ENCODE peak calls at places on chromosomes 3 and 15, in eight cellular contexts. One of them, this sample, is unnamed.

GRCh38 chr15:66963084-66963483 is 102.3 kb upstream of the SMAD3 start:
- DNase-seq in body of pancreas: no peak
- DNase-seq in A549: no peak
- DNase-seq in esophagus muscularis mucosa: no peak
- DNase-seq in pancreas: no peak
- DNase-seq in kidney epithelial cell: no peak
- DNase-seq in globus pallidus: no peak
- DNase-seq in HFF-Myc: no peak
- DNase-seq in this sample: no peak

GRCh38 chr15:88043396-88043795 is 213.1 kb downstream of the NTRK3 start:
- DNase-seq in body of pancreas: no peak
- DNase-seq in globus pallidus: no peak
- DNase-seq in esophagus muscularis mucosa: no peak
- DNase-seq in HFF-Myc: no peak
- DNase-seq in pancreas: no peak
- DNase-seq in A549: no peak
- DNase-seq in kidney epithelial cell: no peak
- DNase-seq in this sample: peak

GRCh38 chr3:100709840-100710235 is 544 bp downstream of the TFG start:
- DNase-seq in pancreas: peak
- DNase-seq in body of pancreas: peak
- DNase-seq in kidney epithelial cell: no peak
- DNase-seq in globus pallidus: peak
- DNase-seq in esophagus muscularis mucosa: no peak
- DNase-seq in HFF-Myc: no peak
- DNase-seq in A549: peak
- DNase-seq in this sample: peak

GRCh38 chr15:78105541-78106241 is 13.3 kb downstream of the SH2D7 start:
- DNase-seq in HFF-Myc: no peak
- DNase-seq in globus pallidus: no peak
- DNase-seq in A549: no peak
- DNase-seq in kidney epithelial cell: no peak
- DNase-seq in pancreas: no peak
- DNase-seq in esophagus muscularis mucosa: no peak
- DNase-seq in body of pancreas: no peak
- DNase-seq in this sample: no peak

GRCh38 chr3:105860649-105861048 is 8.2 kb downstream of the CBLB start:
- DNase-seq in body of pancreas: no peak
- DNase-seq in globus pallidus: no peak
- DNase-seq in A549: no peak
- DNase-seq in pancreas: no peak
- DNase-seq in HFF-Myc: no peak
- DNase-seq in esophagus muscularis mucosa: no peak
- DNase-seq in kidney epithelial cell: no peak
- DNase-seq in this sample: no peak

GRCh38 chr3:194275231-194275671 is 75.9 kb downstream of the CPN2 start:
- DNase-seq in pancreas: no peak
- DNase-seq in body of pancreas: no peak
- DNase-seq in HFF-Myc: no peak
- DNase-seq in globus pallidus: no peak
- DNase-seq in esophagus muscularis mucosa: no peak
- DNase-seq in A549: peak
- DNase-seq in kidney epithelial cell: no peak
- DNase-seq in this sample: no peak

GRCh38 chr3:111218615-111219014 is 147.0 kb downstream of the NECTIN3 start:
- DNase-seq in A549: no peak
- DNase-seq in esophagus muscularis mucosa: no peak
- DNase-seq in body of pancreas: no peak
- DNase-seq in globus pallidus: no peak
- DNase-seq in HFF-Myc: no peak
- DNase-seq in pancreas: no peak
- DNase-seq in kidney epithelial cell: no peak
- DNase-seq in this sample: no peak

GRCh38 chr3:111639316-111639715 is 44.2 kb upstream of the ZBED2 start:
- DNase-seq in globus pallidus: no peak
- DNase-seq in esophagus muscularis mucosa: no peak
- DNase-seq in HFF-Myc: no peak
- DNase-seq in pancreas: no peak
- DNase-seq in A549: no peak
- DNase-seq in body of pancreas: no peak
- DNase-seq in kidney epithelial cell: no peak
- DNase-seq in this sample: no peak

GRCh38 chr3:156010829-156011228 is 109.5 kb upstream of the KCNAB1 start:
- DNase-seq in pancreas: no peak
- DNase-seq in A549: peak
- DNase-seq in esophagus muscularis mucosa: no peak
- DNase-seq in globus pallidus: peak
- DNase-seq in kidney epithelial cell: no peak
- DNase-seq in body of pancreas: no peak
- DNase-seq in HFF-Myc: no peak
- DNase-seq in this sample: no peak

GRCh38 chr3:71462586-71462985 is 120.9 kb downstream of the FOXP1 start:
- DNase-seq in globus pallidus: no peak
- DNase-seq in body of pancreas: no peak
- DNase-seq in kidney epithelial cell: no peak
- DNase-seq in esophagus muscularis mucosa: no peak
- DNase-seq in HFF-Myc: peak
- DNase-seq in pancreas: no peak
- DNase-seq in A549: no peak
- DNase-seq in this sample: no peak

GRCh38 chr3:23421811-23422510 is 218.8 kb downstream of the UBE2E2 start:
- DNase-seq in HFF-Myc: no peak
- DNase-seq in globus pallidus: no peak
- DNase-seq in A549: no peak
- DNase-seq in body of pancreas: no peak
- DNase-seq in pancreas: no peak
- DNase-seq in kidney epithelial cell: no peak
- DNase-seq in esophagus muscularis mucosa: no peak
- DNase-seq in this sample: no peak

GRCh38 chr3:197701851-197702250 is 34.9 kb downstream of the RUBCN start:
- DNase-seq in pancreas: no peak
- DNase-seq in body of pancreas: no peak
- DNase-seq in esophagus muscularis mucosa: no peak
- DNase-seq in HFF-Myc: no peak
- DNase-seq in kidney epithelial cell: no peak
- DNase-seq in A549: no peak
- DNase-seq in globus pallidus: no peak
- DNase-seq in this sample: no peak

GRCh38 chr3:30353711-30354467 is 252.5 kb upstream of the TGFBR2 start:
- DNase-seq in globus pallidus: no peak
- DNase-seq in body of pancreas: peak
- DNase-seq in kidney epithelial cell: no peak
- DNase-seq in esophagus muscularis mucosa: no peak
- DNase-seq in pancreas: no peak
- DNase-seq in HFF-Myc: no peak
- DNase-seq in A549: no peak
- DNase-seq in this sample: no peak

GRCh38 chr3:164458986-164459385 is 619.3 kb downstream of the SI start:
- DNase-seq in pancreas: no peak
- DNase-seq in kidney epithelial cell: peak
- DNase-seq in body of pancreas: no peak
- DNase-seq in A549: no peak
- DNase-seq in esophagus muscularis mucosa: no peak
- DNase-seq in HFF-Myc: no peak
- DNase-seq in globus pallidus: no peak
- DNase-seq in this sample: no peak

GRCh38 chr3:72270072-72270611 is 485.2 kb upstream of the PROK2 start:
- DNase-seq in kidney epithelial cell: peak
- DNase-seq in A549: peak
- DNase-seq in globus pallidus: no peak
- DNase-seq in esophagus muscularis mucosa: peak
- DNase-seq in pancreas: peak
- DNase-seq in body of pancreas: peak
- DNase-seq in HFF-Myc: peak
- DNase-seq in this sample: peak

GRCh38 chr3:57757642-57758297 is 1.7 kb downstream of the SLMAP start:
- DNase-seq in globus pallidus: no peak
- DNase-seq in kidney epithelial cell: no peak
- DNase-seq in esophagus muscularis mucosa: no peak
- DNase-seq in body of pancreas: no peak
- DNase-seq in pancreas: no peak
- DNase-seq in A549: peak
- DNase-seq in HFF-Myc: no peak
- DNase-seq in this sample: no peak

GRCh38 chr3:169008772-169009358 is 654.6 kb downstream of the MECOM start:
- DNase-seq in HFF-Myc: no peak
- DNase-seq in body of pancreas: no peak
- DNase-seq in kidney epithelial cell: peak
- DNase-seq in esophagus muscularis mucosa: no peak
- DNase-seq in A549: no peak
- DNase-seq in globus pallidus: no peak
- DNase-seq in pancreas: no peak
- DNase-seq in this sample: no peak

GRCh38 chr15:63212050-63212973 is 22.9 kb downstream of the RAB8B start:
- DNase-seq in body of pancreas: no peak
- DNase-seq in esophagus muscularis mucosa: no peak
- DNase-seq in kidney epithelial cell: no peak
- DNase-seq in A549: no peak
- DNase-seq in globus pallidus: no peak
- DNase-seq in HFF-Myc: peak
- DNase-seq in pancreas: no peak
- DNase-seq in this sample: peak

GRCh38 chr15:78211189-78211921 is 23.0 kb downstream of the ACSBG1 start:
- DNase-seq in body of pancreas: no peak
- DNase-seq in kidney epithelial cell: no peak
- DNase-seq in esophagus muscularis mucosa: no peak
- DNase-seq in A549: peak
- DNase-seq in globus pallidus: peak
- DNase-seq in pancreas: no peak
- DNase-seq in HFF-Myc: no peak
- DNase-seq in this sample: no peak

GRCh38 chr3:112671930-112672715 is 31.2 kb upstream of the CCDC80 start:
- DNase-seq in A549: peak
- DNase-seq in kidney epithelial cell: no peak
- DNase-seq in body of pancreas: no peak
- DNase-seq in HFF-Myc: peak
- DNase-seq in pancreas: no peak
- DNase-seq in globus pallidus: no peak
- DNase-seq in esophagus muscularis mucosa: no peak
- DNase-seq in this sample: peak

GRCh38 chr3:172776049-172776717 is 25.7 kb downstream of the ECT2 start:
- DNase-seq in globus pallidus: no peak
- DNase-seq in A549: no peak
- DNase-seq in kidney epithelial cell: no peak
- DNase-seq in pancreas: no peak
- DNase-seq in body of pancreas: no peak
- DNase-seq in HFF-Myc: no peak
- DNase-seq in esophagus muscularis mucosa: no peak
- DNase-seq in this sample: no peak

GRCh38 chr3:107574650-107575049 is 51.9 kb downstream of the BBX start:
- DNase-seq in pancreas: no peak
- DNase-seq in HFF-Myc: peak
- DNase-seq in body of pancreas: peak
- DNase-seq in globus pallidus: peak
- DNase-seq in A549: peak
- DNase-seq in kidney epithelial cell: peak
- DNase-seq in esophagus muscularis mucosa: no peak
- DNase-seq in this sample: peak

GRCh38 chr3:141286856-141287255 is 55.2 kb downstream of the PXYLP1 start:
- DNase-seq in globus pallidus: no peak
- DNase-seq in pancreas: no peak
- DNase-seq in kidney epithelial cell: no peak
- DNase-seq in esophagus muscularis mucosa: no peak
- DNase-seq in body of pancreas: no peak
- DNase-seq in HFF-Myc: no peak
- DNase-seq in A549: no peak
- DNase-seq in this sample: no peak

GRCh38 chr15:90305932-90306331 is 40.5 kb downstream of the NGRN start:
- DNase-seq in kidney epithelial cell: no peak
- DNase-seq in pancreas: no peak
- DNase-seq in HFF-Myc: no peak
- DNase-seq in body of pancreas: no peak
- DNase-seq in globus pallidus: no peak
- DNase-seq in A549: no peak
- DNase-seq in esophagus muscularis mucosa: no peak
- DNase-seq in this sample: no peak

GRCh38 chr3:13707456-13707855 is 158.5 kb downstream of the FBLN2 start:
- DNase-seq in body of pancreas: no peak
- DNase-seq in kidney epithelial cell: no peak
- DNase-seq in globus pallidus: no peak
- DNase-seq in esophagus muscularis mucosa: no peak
- DNase-seq in HFF-Myc: no peak
- DNase-seq in pancreas: no peak
- DNase-seq in A549: no peak
- DNase-seq in this sample: no peak

GRCh38 chr3:196688349-196688748 is 23.7 kb downstream of the CEP19 start:
- DNase-seq in HFF-Myc: no peak
- DNase-seq in kidney epithelial cell: no peak
- DNase-seq in pancreas: no peak
- DNase-seq in esophagus muscularis mucosa: no peak
- DNase-seq in A549: no peak
- DNase-seq in globus pallidus: peak
- DNase-seq in body of pancreas: peak
- DNase-seq in this sample: peak

GRCh38 chr3:107545680-107546120 is 22.9 kb downstream of the BBX start:
- DNase-seq in body of pancreas: no peak
- DNase-seq in HFF-Myc: no peak
- DNase-seq in kidney epithelial cell: no peak
- DNase-seq in pancreas: no peak
- DNase-seq in globus pallidus: no peak
- DNase-seq in A549: no peak
- DNase-seq in esophagus muscularis mucosa: no peak
- DNase-seq in this sample: peak

GRCh38 chr3:52527732-52528595 is 5.7 kb downstream of the NT5DC2 start:
- DNase-seq in pancreas: no peak
- DNase-seq in body of pancreas: no peak
- DNase-seq in globus pallidus: no peak
- DNase-seq in kidney epithelial cell: no peak
- DNase-seq in A549: no peak
- DNase-seq in esophagus muscularis mucosa: no peak
- DNase-seq in HFF-Myc: no peak
- DNase-seq in this sample: no peak

GRCh38 chr3:141594357-141594756 is 107.5 kb downstream of the RASA2 start:
- DNase-seq in A549: no peak
- DNase-seq in kidney epithelial cell: no peak
- DNase-seq in HFF-Myc: no peak
- DNase-seq in globus pallidus: no peak
- DNase-seq in esophagus muscularis mucosa: no peak
- DNase-seq in body of pancreas: no peak
- DNase-seq in pancreas: no peak
- DNase-seq in this sample: no peak

GRCh38 chr15:48510976-48511375 is 134.5 kb downstream of the FBN1 start:
- DNase-seq in HFF-Myc: no peak
- DNase-seq in kidney epithelial cell: no peak
- DNase-seq in pancreas: no peak
- DNase-seq in body of pancreas: peak
- DNase-seq in globus pallidus: peak
- DNase-seq in A549: no peak
- DNase-seq in esophagus muscularis mucosa: no peak
- DNase-seq in this sample: peak

GRCh38 chr3:160557571-160557970 is 7.8 kb downstream of the KPNA4 start:
- DNase-seq in kidney epithelial cell: no peak
- DNase-seq in esophagus muscularis mucosa: no peak
- DNase-seq in HFF-Myc: no peak
- DNase-seq in body of pancreas: no peak
- DNase-seq in globus pallidus: no peak
- DNase-seq in A549: no peak
- DNase-seq in pancreas: no peak
- DNase-seq in this sample: no peak

GRCh38 chr3:37279858-37280257 is 105.5 kb upstream of the LRRFIP2 start:
- DNase-seq in A549: no peak
- DNase-seq in kidney epithelial cell: no peak
- DNase-seq in globus pallidus: no peak
- DNase-seq in esophagus muscularis mucosa: no peak
- DNase-seq in pancreas: no peak
- DNase-seq in HFF-Myc: no peak
- DNase-seq in body of pancreas: no peak
- DNase-seq in this sample: no peak

This sample was measured in AG20443.